ENCODE peak calls at places on chromosomes 12 and 14, in nine cellular contexts. S, Q, U, Z, F, R, P, K and B are unnamed samples.

GRCh38 chr12:40054554-40055226 is 51.2 kb downstream of the SLC2A13 start:
- DNase-seq in S (no peak), Q (no peak), U (peak), Z (peak), F (peak), R (peak), P (peak), K (peak), B (no peak)

GRCh38 chr14:89589400-89590128 is 172.5 kb upstream of the FOXN3 start:
- DNase-seq in S (no peak), Q (no peak), U (no peak), Z (no peak), F (no peak), R (no peak), P (no peak), K (no peak), B (no peak)

GRCh38 chr12:68564166-68564565 is 46.5 kb upstream of the RAP1B start:
- DNase-seq in S (no peak), Q (no peak), U (no peak), Z (no peak), F (no peak), R (no peak), P (no peak), K (no peak), B (no peak)

GRCh38 chr14:99271951-99272668 is at the start of gene BCL11B:
- DNase-seq in S (peak), Q (peak), U (no peak), Z (peak), F (peak), R (peak), P (peak), K (peak), B (peak)

GRCh38 chr14:94461526-94462218 is 9.1 kb upstream of the SERPINA11 start:
- DNase-seq in S (no peak), Q (no peak), U (peak), Z (no peak), F (no peak), R (no peak), P (no peak), K (no peak), B (no peak)

GRCh38 chr14:64293976-64294671 is at the start of gene ESR2:
- DNase-seq in S (peak), Q (peak), U (no peak), Z (peak), F (peak), R (peak), P (peak), K (peak), B (peak)

GRCh38 chr12:58981961-58982360 is 61.7 kb upstream of the LRIG3 start:
- DNase-seq in S (no peak), Q (no peak), U (no peak), Z (no peak), F (no peak), R (no peak), P (no peak), K (no peak), B (no peak)

GRCh38 chr12:40336573-40337199 is 111.9 kb downstream of the LRRK2 start:
- DNase-seq in S (no peak), Q (no peak), U (no peak), Z (no peak), F (peak), R (no peak), P (peak), K (peak), B (no peak)

GRCh38 chr12:121673013-121673441 is 3.6 kb upstream of the MORN3 start:
- DNase-seq in S (no peak), Q (no peak), U (no peak), Z (no peak), F (no peak), R (peak), P (no peak), K (no peak), B (no peak)

GRCh38 chr12:131211279-131211938 is 257.7 kb downstream of the ADGRD1 start:
- DNase-seq in S (no peak), Q (no peak), U (no peak), Z (no peak), F (no peak), R (no peak), P (no peak), K (no peak), B (no peak)

GRCh38 chr12:3044141-3044630 is 33.0 kb upstream of the TSPAN9 start:
- DNase-seq in S (no peak), Q (no peak), U (no peak), Z (no peak), F (no peak), R (no peak), P (no peak), K (no peak), B (peak)

GRCh38 chr12:26614217-26614616 is 218.8 kb downstream of the ITPR2 start:
- DNase-seq in S (peak), Q (peak), U (no peak), Z (no peak), F (peak), R (peak), P (no peak), K (peak), B (no peak)

GRCh38 chr14:94010625-94011024 is 13.5 kb downstream of the CCDC197 start:
- DNase-seq in S (no peak), Q (no peak), U (no peak), Z (no peak), F (no peak), R (no peak), P (no peak), K (no peak), B (no peak)

GRCh38 chr14:91250912-91251311 is 6.4 kb upstream of the GPR68 start:
- DNase-seq in S (no peak), Q (no peak), U (no peak), Z (no peak), F (peak), R (no peak), P (no peak), K (no peak), B (no peak)

GRCh38 chr14:60721331-60722162 is 2.6 kb downstream of the SIX4 start:
- DNase-seq in S (peak), Q (peak), U (peak), Z (peak), F (peak), R (no peak), P (peak), K (peak), B (peak)

GRCh38 chr12:26317942-26318565 is 122.7 kb downstream of the SSPN start:
- DNase-seq in S (no peak), Q (no peak), U (no peak), Z (peak), F (no peak), R (no peak), P (peak), K (peak), B (no peak)

GRCh38 chr14:34650786-34651584 is 21.0 kb upstream of the SNX6 start:
- DNase-seq in S (no peak), Q (no peak), U (peak), Z (peak), F (no peak), R (no peak), P (peak), K (peak), B (no peak)

GRCh38 chr12:65532744-65533143 is 254.3 kb downstream of the MSRB3 start:
- DNase-seq in S (no peak), Q (no peak), U (no peak), Z (peak), F (no peak), R (no peak), P (no peak), K (peak), B (no peak)

GRCh38 chr12:43241971-43242370 is 310.0 kb downstream of the ADAMTS20 start:
- DNase-seq in S (no peak), Q (no peak), U (no peak), Z (peak), F (no peak), R (no peak), P (peak), K (peak), B (no peak)

GRCh38 chr14:97280526-97280925 is 483.3 kb downstream of the VRK1 start:
- DNase-seq in S (no peak), Q (no peak), U (peak), Z (no peak), F (no peak), R (no peak), P (no peak), K (no peak), B (no peak)

GRCh38 chr14:75168586-75169335 is 7.7 kb downstream of the TMED10 start:
- DNase-seq in S (no peak), Q (no peak), U (no peak), Z (no peak), F (no peak), R (no peak), P (no peak), K (no peak), B (no peak)

GRCh38 chr14:102370305-102370809 is 7.6 kb downstream of the TECPR2 start:
- DNase-seq in S (no peak), Q (no peak), U (no peak), Z (no peak), F (no peak), R (no peak), P (no peak), K (no peak), B (peak)

GRCh38 chr12:94972795-94973194 is 30.7 kb downstream of the NDUFA12 start:
- DNase-seq in S (no peak), Q (no peak), U (no peak), Z (no peak), F (no peak), R (no peak), P (no peak), K (no peak), B (no peak)

GRCh38 chr12:39061576-39061975 is 156.2 kb upstream of the CPNE8 start:
- DNase-seq in S (no peak), Q (no peak), U (peak), Z (no peak), F (no peak), R (no peak), P (no peak), K (no peak), B (no peak)

GRCh38 chr12:16437926-16438325 is 90.5 kb downstream of the MGST1 start:
- DNase-seq in S (no peak), Q (no peak), U (no peak), Z (no peak), F (no peak), R (no peak), P (no peak), K (no peak), B (no peak)

GRCh38 chr12:55974308-55974724 is 438 bp downstream of the RAB5B start:
- DNase-seq in S (peak), Q (peak), U (no peak), Z (peak), F (peak), R (peak), P (peak), K (no peak), B (no peak)

GRCh38 chr14:75427482-75428229 is at the start of gene JDP2:
- DNase-seq in S (peak), Q (peak), U (peak), Z (peak), F (peak), R (peak), P (peak), K (peak), B (peak)